ENCODE peak calls at places on chromosomes 16 and 17, in nine cellular contexts. M is heart left ventricle, N is left lung, G is lower leg skin, V is psoas muscle, H is H7, S is Panc1, U is AG04449, Z is endothelial cell of umbilical vein. A is an unnamed sample.

GRCh38 chr17:29177871-29178749 is 2.1 kb downstream of the MYO18A start:
- DNase-seq in H (peak), U (no peak), S (no peak), V (no peak), Z (no peak), G (no peak), N (peak), M (no peak), A (no peak)

GRCh38 chr16:6665126-6665525 is 667.5 kb upstream of the RBFOX1 start:
- DNase-seq in M (no peak), H (no peak), N (no peak), S (no peak), U (no peak), G (no peak), Z (no peak), V (no peak), A (no peak)

GRCh38 chr16:15726715-15727114 is 76.7 kb downstream of the NDE1 start:
- DNase-seq in N (no peak), M (no peak), Z (no peak), H (no peak), G (no peak), S (no peak), U (no peak), V (no peak), A (no peak)

GRCh38 chr17:61849674-61850073 is 13.7 kb downstream of the BRIP1 start:
- DNase-seq in Z (no peak), U (no peak), N (no peak), V (no peak), S (no peak), M (no peak), G (no peak), H (no peak), A (no peak)

GRCh38 chr16:79171504-79172240 is 428.9 kb downstream of the MAF start:
- DNase-seq in H (no peak), G (no peak), M (no peak), U (no peak), Z (no peak), V (no peak), S (no peak), N (no peak), A (no peak)

GRCh38 chr17:50538549-50539410 is 6.2 kb downstream of the EPN3 start:
- DNase-seq in V (no peak), N (no peak), U (no peak), G (no peak), H (no peak), Z (no peak), M (no peak), S (no peak), A (no peak)

GRCh38 chr16:71658771-71659170 is 32.8 kb downstream of the MARVELD3 start:
- DNase-seq in V (no peak), U (no peak), S (no peak), H (no peak), M (no peak), Z (no peak), G (no peak), N (no peak), A (no peak)

GRCh38 chr16:72876221-72876620 is 171.7 kb downstream of the ZFHX3 start:
- DNase-seq in M (peak), G (peak), Z (peak), S (no peak), N (peak), H (no peak), U (peak), V (peak), A (peak)

GRCh38 chr17:39739885-39740356 is 2.2 kb downstream of the GRB7 start:
- DNase-seq in S (no peak), U (no peak), G (no peak), Z (no peak), V (no peak), N (no peak), M (no peak), H (peak), A (no peak)

GRCh38 chr17:64492481-64493109 is 4.3 kb downstream of the POLG2 start:
- DNase-seq in U (no peak), H (peak), Z (peak), G (no peak), S (no peak), V (no peak), M (no peak), N (no peak), A (no peak)

GRCh38 chr16:11111166-11111565 is 144.8 kb downstream of the SOCS1 start:
- DNase-seq in U (no peak), S (no peak), Z (no peak), H (no peak), V (no peak), N (no peak), M (no peak), G (no peak), A (no peak)

DNA sequence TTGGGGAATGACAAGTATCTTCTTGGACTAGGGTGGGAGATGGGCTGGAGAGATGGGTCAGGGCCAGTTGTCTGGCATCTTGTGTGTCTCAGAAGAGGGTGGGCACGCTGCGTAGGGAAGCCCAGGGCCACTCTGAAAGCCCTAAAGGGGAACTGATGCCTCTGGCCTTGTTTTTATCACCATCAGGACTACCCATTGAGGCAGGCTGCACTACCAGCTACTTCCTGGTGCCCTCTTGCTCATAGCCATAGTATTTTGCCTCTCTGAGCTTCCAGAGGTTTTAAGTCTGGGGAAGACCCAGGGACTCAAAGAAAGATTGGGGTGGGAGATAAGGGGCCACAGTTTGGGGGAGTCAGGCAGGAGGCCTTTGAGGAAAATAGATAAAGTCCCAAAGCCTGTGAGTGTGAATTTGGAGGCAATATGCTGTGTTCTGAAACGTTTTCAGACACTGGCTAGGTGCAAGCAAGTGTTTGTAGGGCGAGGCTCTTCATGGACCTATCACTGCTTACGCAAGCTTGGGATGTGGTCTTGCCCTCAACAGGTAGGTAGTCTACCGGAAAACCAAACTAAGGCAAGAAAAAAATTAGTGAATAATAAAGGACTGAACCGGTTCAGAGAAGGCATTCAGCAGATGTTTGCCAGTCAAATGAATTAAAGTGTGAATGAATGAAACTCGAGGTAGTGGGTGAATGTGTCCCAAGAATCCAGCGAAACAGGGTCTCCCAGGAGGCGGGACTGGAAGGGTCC is 688 bp upstream of the ITGB3 start:
- DNase-seq in U (no peak), M (no peak), N (no peak), Z (no peak), S (no peak), V (no peak), H (no peak), G (no peak), A (no peak)
- H3K4me3 ChIP-seq in U (peak), M (peak), N (peak), Z (peak), S (peak), V (peak), H (peak), G (no peak), A (peak)

DNA sequence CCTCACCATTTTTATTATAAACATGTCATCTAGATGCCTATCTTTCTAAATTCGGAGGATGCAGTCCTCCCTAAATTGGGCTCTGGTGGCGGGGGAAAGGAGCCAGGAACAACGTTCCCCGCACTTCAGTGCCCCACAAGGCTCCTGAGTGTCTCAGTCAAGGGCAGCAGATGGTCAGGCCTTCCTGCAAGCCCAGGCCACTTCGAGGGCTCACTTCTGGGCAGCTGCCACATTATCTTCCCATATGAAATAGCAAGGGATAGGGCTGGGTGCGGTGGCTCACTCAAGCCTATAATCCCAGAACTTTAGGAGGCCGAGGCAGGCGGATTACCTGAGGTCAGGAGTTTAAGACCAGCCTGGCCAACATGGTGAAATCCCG is 32.3 kb downstream of the FBXO31 start:
- DNase-seq in M (no peak), Z (no peak), H (no peak), G (no peak), V (no peak), S (no peak), N (no peak), U (no peak), A (no peak)
- H3K4me3 ChIP-seq in M (no peak), Z (no peak), H (no peak), G (no peak), V (no peak), S (no peak), N (no peak), U (no peak), A (no peak)

DNA sequence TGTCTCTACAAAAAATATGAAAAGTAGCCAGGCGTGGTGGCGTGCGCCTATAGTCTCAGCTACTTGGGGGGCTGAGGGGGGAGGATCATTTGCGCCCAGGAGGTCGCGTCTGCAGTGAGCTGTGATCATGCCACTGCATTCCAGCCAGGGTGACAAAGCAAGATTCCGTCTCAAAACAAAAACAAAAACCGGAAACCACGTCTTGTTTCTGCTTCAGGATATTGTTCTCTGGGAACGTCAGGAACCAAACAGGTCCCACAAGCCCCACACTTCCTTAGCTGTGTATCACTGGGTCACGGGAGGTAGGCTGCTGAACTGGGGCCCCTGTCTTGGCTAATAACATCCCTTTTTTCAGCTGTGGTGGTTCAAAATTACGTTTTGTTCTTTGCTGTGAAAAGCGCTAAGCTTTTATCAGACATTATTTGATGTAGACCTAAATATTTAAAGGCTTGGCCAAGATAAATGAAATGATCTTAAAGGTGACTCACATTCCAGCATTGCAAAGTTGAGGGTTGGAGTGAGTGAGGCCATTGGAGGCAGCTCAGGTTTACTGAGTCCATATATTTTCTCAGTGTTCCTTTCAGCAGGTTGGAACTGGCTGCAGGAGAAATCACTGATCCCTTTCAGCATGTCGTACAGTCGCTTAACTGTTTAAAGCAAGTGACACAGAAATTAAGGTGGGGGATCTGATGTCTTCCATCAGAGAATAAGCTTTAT is 16.4 kb upstream of the SEC14L1 start:
- DNase-seq in H (no peak), S (peak), U (no peak), M (peak), G (no peak), V (no peak), N (peak), Z (peak), A (no peak)
- H3K4me3 ChIP-seq in H (no peak), S (no peak), U (no peak), M (no peak), G (no peak), V (no peak), N (no peak), Z (no peak), A (no peak)

DNA sequence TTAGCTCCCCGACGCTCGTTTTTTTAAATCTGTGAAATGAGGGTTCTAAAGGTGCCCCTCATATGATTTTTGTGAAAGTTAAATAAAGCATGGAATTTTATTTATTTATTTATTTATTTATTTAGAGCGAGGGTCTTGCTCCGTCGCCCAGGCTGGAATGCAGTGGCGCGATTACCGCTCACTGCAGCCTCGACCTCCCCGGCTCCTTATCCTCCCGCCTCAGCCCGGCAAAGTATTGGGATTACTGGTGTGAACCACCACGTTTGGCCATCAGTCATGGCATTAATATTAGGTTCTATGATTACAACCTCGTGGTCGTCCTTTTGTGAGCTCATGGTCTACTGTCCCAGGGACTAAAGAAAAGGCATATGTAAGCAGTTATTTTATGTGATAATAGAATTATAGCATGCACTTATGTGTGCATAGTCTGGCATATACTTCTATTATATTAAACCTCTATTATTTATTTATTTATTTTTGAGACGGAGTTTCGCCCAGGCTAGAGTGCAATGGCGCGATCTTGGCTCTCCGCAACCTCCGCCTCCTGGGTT is 557 bp upstream of the LUC7L start:
- DNase-seq in V (no peak), S (no peak), U (no peak), H (no peak), G (no peak), Z (no peak), M (no peak), N (no peak), A (no peak)
- H3K4me3 ChIP-seq in V (peak), S (peak), U (peak), H (peak), G (no peak), Z (peak), M (peak), N (peak), A (peak)